ENCODE peak calls at places on chromosomes 3 and 15, in four cellular contexts. One of them, this sample, is unnamed.

GRCh38 chr15:65399001-65399706 is 21.4 kb upstream of the IGDCC3 start:
- DNase-seq in A549: no peak
- DNase-seq in IMR-90: no peak
- DNase-seq in HepG2: no peak
- DNase-seq in this sample: no peak

GRCh38 chr3:141789281-141789680 is 26.1 kb downstream of the GRK7 start:
- DNase-seq in IMR-90: no peak
- DNase-seq in A549: peak
- DNase-seq in HepG2: peak
- DNase-seq in this sample: peak

GRCh38 chr3:171317133-171317532 is 143.1 kb downstream of the TNIK start:
- DNase-seq in HepG2: no peak
- DNase-seq in A549: no peak
- DNase-seq in IMR-90: no peak
- DNase-seq in this sample: peak

GRCh38 chr3:161220850-161221753 is at the start of gene NMD3:
- DNase-seq in IMR-90: peak
- DNase-seq in HepG2: peak
- DNase-seq in A549: peak
- DNase-seq in this sample: peak

GRCh38 chr3:111047812-111048435 is 23.7 kb upstream of the NECTIN3 start:
- DNase-seq in IMR-90: no peak
- DNase-seq in HepG2: peak
- DNase-seq in A549: no peak
- DNase-seq in this sample: no peak

GRCh38 chr15:24856397-24857093 is 98.2 kb upstream of the SNRPN start:
- DNase-seq in IMR-90: peak
- DNase-seq in A549: no peak
- DNase-seq in HepG2: no peak
- DNase-seq in this sample: no peak

GRCh38 chr15:83848315-83849050 is 194.6 kb downstream of the ADAMTSL3 start:
- DNase-seq in IMR-90: peak
- DNase-seq in HepG2: no peak
- DNase-seq in A549: peak
- DNase-seq in this sample: no peak

GRCh38 chr3:71964170-71964569 is 179.2 kb upstream of the PROK2 start:
- DNase-seq in A549: no peak
- DNase-seq in HepG2: no peak
- DNase-seq in IMR-90: no peak
- DNase-seq in this sample: no peak

GRCh38 chr3:138114988-138115971 is at the start of gene DZIP1L:
- DNase-seq in IMR-90: peak
- DNase-seq in HepG2: peak
- DNase-seq in A549: peak
- DNase-seq in this sample: peak

GRCh38 chr3:22684739-22685138 is 518.4 kb upstream of the UBE2E2 start:
- DNase-seq in IMR-90: no peak
- DNase-seq in A549: no peak
- DNase-seq in HepG2: no peak
- DNase-seq in this sample: no peak
- TF ChIP-seq POLR2A in IMR-90: no peak
- TF ChIP-seq POLR2A in A549: no peak
- TF ChIP-seq POLR2A in HepG2: no peak
- TF ChIP-seq POLR2A in this sample: no peak

GRCh38 chr3:49842843-49843242 is 13.5 kb downstream of the TRAIP start:
- DNase-seq in IMR-90: no peak
- DNase-seq in A549: no peak
- DNase-seq in HepG2: no peak
- DNase-seq in this sample: no peak

GRCh38 chr3:49841806-49842205 is 14.6 kb downstream of the TRAIP start:
- DNase-seq in A549: no peak
- DNase-seq in HepG2: no peak
- DNase-seq in IMR-90: no peak
- DNase-seq in this sample: no peak

GRCh38 chr3:49839193-49839809 is 17.1 kb downstream of the TRAIP start:
- DNase-seq in HepG2: peak
- DNase-seq in A549: peak
- DNase-seq in IMR-90: peak
- DNase-seq in this sample: peak

GRCh38 chr3:49840371-49840770 is 16.0 kb downstream of the TRAIP start:
- DNase-seq in IMR-90: no peak
- DNase-seq in A549: no peak
- DNase-seq in HepG2: no peak
- DNase-seq in this sample: no peak

DNA sequence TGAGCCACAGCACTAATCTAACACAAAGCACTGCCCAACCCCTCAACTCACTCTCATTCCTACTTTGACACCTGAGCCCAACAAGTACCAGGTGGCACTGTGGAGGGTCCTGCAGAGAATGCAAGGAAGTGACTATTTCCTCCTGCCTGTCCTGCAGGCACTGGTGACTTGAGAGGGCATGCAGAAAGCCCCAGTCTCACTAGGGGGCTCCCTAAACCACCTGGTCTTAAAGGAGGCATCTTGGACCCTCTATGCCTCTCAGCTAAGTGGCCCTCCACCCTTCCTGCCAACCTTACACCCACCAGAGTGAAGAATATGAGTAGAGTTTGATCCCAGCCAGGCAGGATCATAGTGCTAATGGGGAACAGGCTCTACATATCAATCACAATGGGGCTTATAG is 15.2 kb downstream of the TRAIP start:
- DNase-seq in IMR-90: no peak
- DNase-seq in HepG2: no peak
- DNase-seq in A549: peak
- DNase-seq in this sample: peak
- TF ChIP-seq MAZ in IMR-90: no peak
- TF ChIP-seq MAZ in HepG2: no peak
- TF ChIP-seq MAZ in A549: no peak
- TF ChIP-seq MAZ in this sample: no peak

GRCh38 chr15:90931737-90932659 is at the start of gene HDDC3:
- DNase-seq in HepG2: peak
- DNase-seq in IMR-90: peak
- DNase-seq in A549: peak
- DNase-seq in this sample: peak
- TF ChIP-seq POLR2A in HepG2: no peak
- TF ChIP-seq POLR2A in IMR-90: no peak
- TF ChIP-seq POLR2A in A549: peak
- TF ChIP-seq POLR2A in this sample: peak

DNA sequence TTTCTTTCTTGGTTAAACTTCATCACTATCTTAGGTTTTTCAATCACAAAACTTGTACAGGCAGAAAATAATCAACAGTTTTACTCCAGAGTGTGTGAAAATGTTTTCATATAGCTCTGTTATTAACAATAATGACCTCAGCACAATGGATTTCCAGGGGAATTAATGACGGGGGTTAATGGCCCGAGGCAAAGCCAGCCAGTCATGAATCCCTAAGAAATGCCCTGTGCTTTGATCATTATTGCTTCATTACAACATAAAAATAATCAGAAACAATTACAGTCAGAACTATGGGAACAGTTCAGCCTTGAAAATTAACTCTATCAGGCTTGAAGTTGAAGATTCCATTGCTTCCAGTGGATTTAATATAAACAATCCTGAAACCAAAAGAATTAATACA is 875.4 kb downstream of the ROBO2 start:
- DNase-seq in HepG2: no peak
- DNase-seq in A549: no peak
- DNase-seq in IMR-90: no peak
- DNase-seq in this sample: no peak
- TF ChIP-seq MAZ in HepG2: no peak
- TF ChIP-seq MAZ in A549: no peak
- TF ChIP-seq MAZ in IMR-90: no peak
- TF ChIP-seq MAZ in this sample: no peak

GRCh38 chr15:51226813-51227212 is 111.6 kb downstream of the CYP19A1 start:
- DNase-seq in A549: no peak
- DNase-seq in HepG2: no peak
- DNase-seq in IMR-90: no peak
- DNase-seq in this sample: no peak

GRCh38 chr15:51229907-51230328 is 108.5 kb downstream of the CYP19A1 start:
- DNase-seq in IMR-90: peak
- DNase-seq in A549: peak
- DNase-seq in HepG2: peak
- DNase-seq in this sample: no peak

GRCh38 chr15:51223771-51224229 is 114.6 kb downstream of the CYP19A1 start:
- DNase-seq in A549: peak
- DNase-seq in HepG2: no peak
- DNase-seq in IMR-90: peak
- DNase-seq in this sample: peak

GRCh38 chr15:51224428-51224827 is 114.0 kb downstream of the CYP19A1 start:
- DNase-seq in HepG2: no peak
- DNase-seq in IMR-90: peak
- DNase-seq in A549: no peak
- DNase-seq in this sample: no peak

DNA sequence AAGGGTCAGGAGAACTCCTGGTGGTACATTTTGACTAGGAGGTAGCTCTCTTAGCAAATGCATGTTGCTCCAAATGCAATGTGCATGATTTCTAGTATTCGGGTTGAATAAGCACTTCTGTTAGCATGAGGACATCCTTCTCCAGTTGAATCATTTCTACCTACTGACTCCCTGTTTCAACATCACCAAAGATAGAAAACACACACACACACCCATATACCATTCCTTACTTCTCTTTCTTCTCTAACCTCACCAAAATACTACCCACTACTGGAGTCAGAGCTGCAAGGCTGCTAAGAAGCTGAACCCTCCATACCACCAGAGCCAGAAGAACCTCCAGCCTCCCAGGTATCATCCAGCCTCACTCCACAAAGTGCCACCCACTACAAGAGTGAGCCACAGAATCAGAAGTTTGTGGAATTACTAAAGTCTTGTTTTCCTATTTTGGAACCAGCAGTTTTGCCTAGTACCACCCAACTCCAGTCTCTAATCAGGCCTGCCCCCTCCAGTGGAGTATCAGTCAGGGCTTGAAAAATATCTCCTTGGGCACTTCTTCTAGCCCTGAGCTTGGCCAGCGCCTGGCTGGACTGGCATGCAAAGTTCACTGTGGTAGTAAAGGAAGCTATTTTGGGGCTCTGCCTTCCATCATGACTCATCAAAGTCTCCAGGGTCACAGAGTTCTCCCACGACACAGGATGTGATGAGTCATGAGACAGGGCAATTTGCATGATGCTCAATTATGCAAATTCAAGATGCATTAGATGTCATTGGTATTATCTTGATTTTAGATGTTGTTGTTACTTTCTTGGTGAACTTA is 110.2 kb downstream of the CYP19A1 start:
- DNase-seq in IMR-90: peak
- DNase-seq in A549: peak
- DNase-seq in HepG2: peak
- DNase-seq in this sample: peak
- TF ChIP-seq POLR2A in IMR-90: no peak
- TF ChIP-seq POLR2A in A549: no peak
- TF ChIP-seq POLR2A in HepG2: no peak
- TF ChIP-seq POLR2A in this sample: no peak

GRCh38 chr15:79447060-79447459 is 14.9 kb downstream of the MINAR1 start:
- DNase-seq in HepG2: no peak
- DNase-seq in A549: no peak
- DNase-seq in IMR-90: no peak
- DNase-seq in this sample: no peak

GRCh38 chr15:79440355-79440908 is 8.3 kb downstream of the MINAR1 start:
- DNase-seq in HepG2: no peak
- DNase-seq in A549: no peak
- DNase-seq in IMR-90: no peak
- DNase-seq in this sample: no peak

GRCh38 chr15:79437275-79438000 is 5.3 kb downstream of the MINAR1 start:
- DNase-seq in HepG2: no peak
- DNase-seq in IMR-90: no peak
- DNase-seq in A549: no peak
- DNase-seq in this sample: no peak

GRCh38 chr15:79439236-79439635 is 7.1 kb downstream of the MINAR1 start:
- DNase-seq in HepG2: no peak
- DNase-seq in IMR-90: no peak
- DNase-seq in A549: no peak
- DNase-seq in this sample: no peak

DNA sequence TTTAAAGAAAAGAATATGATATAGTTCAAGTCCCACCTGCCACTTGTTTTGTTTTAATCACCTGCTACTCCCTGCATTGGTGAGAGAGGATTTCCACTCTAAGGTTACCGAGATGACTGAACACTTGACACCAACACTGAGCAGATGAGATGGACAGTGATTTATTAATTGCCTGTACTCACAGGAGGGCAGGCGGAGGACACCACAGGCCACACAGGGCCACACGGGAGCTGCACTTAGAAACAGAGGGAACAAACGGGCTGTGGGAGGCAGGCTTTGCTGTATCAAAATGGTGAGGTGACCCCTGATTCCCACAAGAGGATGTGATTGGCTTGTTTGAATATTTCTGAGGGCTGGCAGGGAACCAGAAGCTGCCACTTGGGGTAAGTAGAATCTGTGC is 10.8 kb downstream of the MINAR1 start:
- DNase-seq in IMR-90: no peak
- DNase-seq in HepG2: no peak
- DNase-seq in A549: no peak
- DNase-seq in this sample: no peak
- TF ChIP-seq MAZ in IMR-90: no peak
- TF ChIP-seq MAZ in HepG2: no peak
- TF ChIP-seq MAZ in A549: no peak
- TF ChIP-seq MAZ in this sample: no peak

DNA sequence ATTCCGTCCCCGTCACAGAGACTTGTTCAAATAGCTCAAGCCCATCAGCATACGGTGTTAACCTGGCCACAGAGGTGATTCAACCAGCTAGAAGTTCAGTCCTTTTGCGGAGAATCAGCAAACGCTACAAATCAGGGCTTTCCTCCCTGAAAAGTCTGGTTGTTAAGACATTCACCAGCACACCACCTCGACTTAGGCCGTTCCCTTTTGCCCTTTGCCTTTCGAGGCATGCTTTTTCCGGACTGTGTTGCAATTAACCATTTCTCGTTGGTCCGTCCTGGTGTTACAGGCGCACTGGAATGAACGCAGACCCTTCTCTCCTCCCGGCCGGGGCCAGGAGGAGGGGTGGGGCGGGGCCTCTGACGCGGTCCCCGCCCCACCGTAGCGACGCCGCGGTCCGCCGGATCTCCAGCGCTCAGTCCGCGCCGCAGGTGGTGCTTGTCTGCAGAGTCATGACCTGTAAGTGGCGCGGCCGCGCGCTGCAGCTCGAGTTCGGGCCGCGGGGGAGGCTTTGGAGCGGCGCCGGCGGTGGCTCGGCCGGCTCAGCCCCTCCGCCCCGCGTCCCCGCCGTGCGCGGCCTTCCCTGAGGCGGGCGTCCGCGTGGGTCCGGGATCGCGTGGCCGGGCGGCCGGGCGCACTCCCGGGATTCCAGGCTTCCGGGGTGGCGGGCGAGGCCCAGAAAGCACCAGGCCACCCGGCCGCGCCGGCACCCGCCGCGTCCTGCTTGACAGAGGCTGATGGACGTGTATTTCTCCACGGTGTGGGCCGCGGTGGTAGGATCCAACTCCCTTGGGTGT is at the start of gene NIT2:
- DNase-seq in A549: peak
- DNase-seq in IMR-90: peak
- DNase-seq in HepG2: peak
- DNase-seq in this sample: peak
- TF ChIP-seq POLR2A in A549: peak
- TF ChIP-seq POLR2A in IMR-90: no peak
- TF ChIP-seq POLR2A in HepG2: peak
- TF ChIP-seq POLR2A in this sample: peak